ENCODE peak calls at places on chromosome 16, in eight cellular contexts. Y is sigmoid colon; L is PC-3; H is ascending aorta; B is psoas muscle; D is CD8-positive, alpha-beta T cell; G is OCI-LY7; O is tibial nerve. K is an unnamed sample.
A peak's percentile ranks its signal among the peaks of the same experiment; 100 is the strongest.

GRCh38 chr16:1002399-1003161 is 21.0 kb downstream of the SOX8 start:
- DNase-seq in Y (no peak), L (peak; percentile 94), H (peak; percentile 78), B (no peak), G (no peak), D (no peak), O (no peak), K (peak; percentile 38)

GRCh38 chr16:71762186-71762585 is 37.7 kb upstream of the PHLPP2 start:
- DNase-seq in B (no peak), D (no peak), G (no peak), L (no peak), H (no peak), Y (no peak), O (no peak), K (no peak)

GRCh38 chr16:70364399-70364798 is 17.7 kb downstream of the DDX19A start:
- DNase-seq in Y (no peak), B (no peak), G (no peak), L (no peak), O (no peak), D (no peak), H (no peak), K (no peak)

GRCh38 chr16:80986557-80986956 is 20.1 kb downstream of the CMC2 start:
- DNase-seq in Y (no peak), D (no peak), O (no peak), H (no peak), B (no peak), L (no peak), G (no peak), K (no peak)

GRCh38 chr16:46482895-46483294 is 138.3 kb downstream of the SHCBP1 start:
- DNase-seq in H (no peak), L (no peak), B (no peak), O (no peak), G (no peak), D (no peak), Y (no peak), K (no peak)

GRCh38 chr16:11806721-11807120 is 9.7 kb upstream of the ZC3H7A start:
- DNase-seq in O (no peak), B (no peak), H (no peak), D (no peak), Y (no peak), G (no peak), L (no peak), K (no peak)

GRCh38 chr16:8686879-8687278 is 12.5 kb downstream of the ABAT start:
- DNase-seq in Y (no peak), B (no peak), H (no peak), L (no peak), D (no peak), G (no peak), O (no peak), K (no peak)

GRCh38 chr16:2150418-2151187 is 2.2 kb downstream of the RAB26 start:
- DNase-seq in B (no peak), H (no peak), G (peak; percentile 38), D (no peak), Y (no peak), O (no peak), L (peak; percentile 43), K (no peak)

GRCh38 chr16:21150375-21151001 is at the start of gene DNAH3:
- DNase-seq in H (no peak), G (no peak), Y (no peak), B (no peak), D (no peak), L (no peak), O (no peak), K (no peak)

GRCh38 chr16:49782405-49782804 is 73.5 kb downstream of the ZNF423 start:
- DNase-seq in L (peak; percentile 1), H (no peak), G (no peak), B (no peak), D (no peak), O (no peak), Y (no peak), K (no peak)

GRCh38 chr16:87790278-87791023 is 24.7 kb upstream of the KLHDC4 start:
- DNase-seq in G (no peak), Y (peak; percentile 94), L (peak; percentile 44), B (peak; percentile 78), D (no peak), H (no peak), O (no peak), K (peak; percentile 29)

GRCh38 chr16:68085259-68086071 is at the start of gene NFATC3:
- DNase-seq in G (peak; percentile 98), B (peak; percentile 100), L (peak; percentile 92), Y (peak; percentile 99), H (peak; percentile 99), O (peak; percentile 97), D (peak; percentile 98), K (peak; percentile 98)

GRCh38 chr16:85639529-85640253 is 26.6 kb downstream of the GSE1 start:
- DNase-seq in G (no peak), L (no peak), D (no peak), H (no peak), O (no peak), Y (peak; percentile 91), B (peak; percentile 93), K (no peak)

GRCh38 chr16:49821614-49822282 is 34.2 kb downstream of the ZNF423 start:
- DNase-seq in Y (no peak), B (no peak), D (no peak), L (no peak), G (no peak), H (no peak), O (no peak), K (no peak)

GRCh38 chr16:68756250-68757051 is 19.4 kb downstream of the CDH1 start:
- DNase-seq in H (no peak), L (peak; percentile 98), Y (no peak), B (no peak), G (peak; percentile 18), D (no peak), O (no peak), K (no peak)

GRCh38 chr16:46857261-46857962 is 26.4 kb upstream of the C16orf87 start:
- DNase-seq in Y (no peak), G (peak; percentile 29), O (no peak), B (peak; percentile 62), L (peak; percentile 44), D (no peak), H (no peak), K (no peak)

GRCh38 chr16:1069154-1069553 is 3.4 kb upstream of the SSTR5 start:
- DNase-seq in L (no peak), G (no peak), B (no peak), D (no peak), Y (no peak), O (no peak), H (no peak), K (no peak)

GRCh38 chr16:79632289-79632688 is 31.8 kb upstream of the MAF start:
- DNase-seq in O (no peak), G (no peak), D (no peak), Y (no peak), L (no peak), H (no peak), B (no peak), K (no peak)

GRCh38 chr16:26317885-26318284 is 626.1 kb downstream of the HS3ST4 start:
- DNase-seq in Y (no peak), D (no peak), B (no peak), O (no peak), G (no peak), H (no peak), L (no peak), K (no peak)

GRCh38 chr16:25707982-25708583 is 16.3 kb downstream of the HS3ST4 start:
- DNase-seq in H (no peak), O (no peak), B (no peak), L (peak; percentile 49), D (no peak), Y (no peak), G (peak; percentile 49), K (no peak)

GRCh38 chr16:85007815-85008214 is 3.5 kb downstream of the ZDHHC7 start:
- DNase-seq in D (no peak), Y (no peak), L (no peak), G (no peak), O (no peak), H (peak; percentile 53), B (peak; percentile 41), K (no peak)

GRCh38 chr16:15674571-15674970 is 24.5 kb downstream of the NDE1 start:
- DNase-seq in G (no peak), L (no peak), Y (no peak), O (no peak), D (no peak), B (no peak), H (no peak), K (no peak)

DNA sequence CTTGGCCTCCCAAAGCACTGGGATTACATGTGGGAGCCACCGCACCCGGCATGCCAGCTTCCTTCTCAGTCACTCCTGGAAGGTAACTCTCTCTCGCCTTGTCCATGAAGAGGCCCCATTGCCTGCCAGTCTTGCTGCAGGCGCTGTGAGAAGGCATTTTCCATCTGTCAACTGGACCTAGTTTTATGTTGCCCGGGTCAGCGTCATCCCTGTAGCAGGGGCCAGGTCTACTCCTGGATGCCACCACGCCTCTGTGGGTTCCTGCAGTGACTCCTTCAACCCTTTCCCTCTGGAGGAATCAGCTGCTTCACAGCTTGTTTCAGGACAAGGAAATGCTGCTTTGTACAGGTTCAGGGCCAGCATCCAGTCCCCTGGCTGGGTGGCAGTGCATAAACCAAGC is 2.6 kb upstream of the NLRC3 start:
- DNase-seq in D (no peak), L (no peak), O (no peak), H (no peak), B (peak; percentile 28), Y (no peak), G (no peak), K (no peak)
- H3K27ac ChIP-seq in D (no peak overlapping the region), L (no peak overlapping the region), O (no peak overlapping the region), H (no peak overlapping the region), B (no peak overlapping the region), Y (no peak overlapping the region), G (peak overlapping the region; percentile 94), K (no peak overlapping the region)

DNA sequence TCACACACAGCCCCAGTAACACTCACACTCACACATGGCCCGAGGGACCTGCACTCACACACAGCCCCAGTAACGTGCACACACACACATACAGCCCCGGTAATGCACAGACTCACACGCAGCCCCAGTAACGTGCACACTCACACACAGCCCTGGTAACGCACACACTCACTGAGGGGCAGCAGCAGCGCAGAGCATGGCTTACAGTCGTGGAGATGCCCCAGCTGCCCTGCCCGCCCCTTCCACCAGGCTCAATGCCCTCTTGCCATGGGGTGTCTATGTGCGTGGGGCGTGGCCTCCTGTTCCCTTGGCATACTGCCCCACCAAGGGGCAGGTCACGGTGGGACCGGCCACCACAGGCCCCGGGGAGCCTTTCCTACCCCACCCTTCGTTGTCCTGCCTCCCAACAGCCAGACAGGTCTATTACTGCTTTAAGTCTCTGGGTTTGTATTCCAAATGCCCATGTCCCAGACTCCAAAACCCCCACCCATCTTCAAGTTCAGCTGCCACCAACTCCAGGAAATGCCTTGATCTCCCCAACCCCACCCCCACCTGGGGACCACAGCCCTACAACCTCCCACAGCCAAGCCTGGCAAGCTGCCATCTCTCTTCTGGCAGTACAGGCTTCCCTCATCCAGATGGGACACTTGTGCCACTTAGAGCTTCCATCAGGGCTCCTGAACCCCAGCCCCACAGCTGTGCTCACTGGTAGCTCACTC is 2.6 kb downstream of the CCDC102A start:
- DNase-seq in B (no peak), Y (peak; percentile 72), G (no peak), D (no peak), L (no peak), O (no peak), H (peak; percentile 73), K (peak; percentile 60)
- H3K4me1 ChIP-seq in B (peaks cover 11% of the 10 kb centered on the region), Y (no peaks in the 10 kb centered on the region), G (peaks cover 89% of the 10 kb centered on the region), D (peaks cover 88% of the 10 kb centered on the region), L (peaks cover 12% of the 10 kb centered on the region), O (peaks cover 75% of the 10 kb centered on the region), H (peaks cover 19% of the 10 kb centered on the region), K (peaks cover 9% of the 10 kb centered on the region)

GRCh38 chr16:74304835-74305176 is 8.2 kb downstream of the PSMD7 start:
- DNase-seq in B (no peak), L (no peak), O (no peak), H (no peak), G (no peak), Y (no peak), D (no peak), K (no peak)
- TF ChIP-seq CTCF in B (no peak), L (no peak), O (no peak), H (no peak), G (peak; percentile 21), Y (no peak), D (no peak), K (no peak)

GRCh38 chr16:75252946-75253911 is 1.8 kb upstream of the BCAR1 start:
- DNase-seq in L (no peak), H (peak; percentile 76), O (no peak), D (no peak), Y (peak; percentile 77), B (no peak), G (no peak), K (peak; percentile 68)
- H3K27ac ChIP-seq in L (no peak overlapping the region), H (peak overlapping the region; percentile 94), O (peak overlapping the region; percentile 93), D (no peak overlapping the region), Y (peak overlapping the region; percentile 94), B (peak overlapping the region; percentile 93), G (no peak overlapping the region), K (peak overlapping the region; percentile 45)

K was measured in ovary.